ENCODE peak calls at places on chromosomes 1 and 21, in nine cellular contexts. One of them, this sample, is unnamed.

GRCh38 chr1:167171286-167171929 is 49.3 kb upstream of the POU2F1 start:
- DNase-seq in CD8-positive, alpha-beta memory T cell: no peak
- DNase-seq in sigmoid colon: no peak
- DNase-seq in mammary epithelial cell: peak; percentile 76
- DNase-seq in IMR-90: no peak
- DNase-seq in lung: no peak
- DNase-seq in right lobe of liver: no peak
- DNase-seq in adrenal gland: peak; percentile 26
- DNase-seq in AG10803: peak; percentile 25
- DNase-seq in this sample: no peak

GRCh38 chr1:244102471-244102870 is 51.4 kb downstream of the ZBTB18 start:
- DNase-seq in CD8-positive, alpha-beta memory T cell: no peak
- DNase-seq in sigmoid colon: no peak
- DNase-seq in mammary epithelial cell: no peak
- DNase-seq in IMR-90: no peak
- DNase-seq in lung: no peak
- DNase-seq in right lobe of liver: no peak
- DNase-seq in adrenal gland: no peak
- DNase-seq in AG10803: no peak
- DNase-seq in this sample: no peak

GRCh38 chr1:177170756-177171535 is at the start of gene BRINP2:
- DNase-seq in CD8-positive, alpha-beta memory T cell: no peak
- DNase-seq in sigmoid colon: no peak
- DNase-seq in mammary epithelial cell: peak; percentile 67
- DNase-seq in IMR-90: peak; percentile 29
- DNase-seq in lung: peak; percentile 53
- DNase-seq in right lobe of liver: peak; percentile 55
- DNase-seq in adrenal gland: peak; percentile 82
- DNase-seq in AG10803: peak; percentile 27
- DNase-seq in this sample: peak; percentile 24

GRCh38 chr1:43069481-43070050 is 102.5 kb downstream of the EBNA1BP2 start:
- DNase-seq in CD8-positive, alpha-beta memory T cell: no peak
- DNase-seq in sigmoid colon: no peak
- DNase-seq in mammary epithelial cell: no peak
- DNase-seq in IMR-90: no peak
- DNase-seq in lung: no peak
- DNase-seq in right lobe of liver: no peak
- DNase-seq in adrenal gland: no peak
- DNase-seq in AG10803: no peak
- DNase-seq in this sample: no peak

GRCh38 chr1:220806408-220806807 is 19.7 kb downstream of the MTARC1 start:
- DNase-seq in CD8-positive, alpha-beta memory T cell: no peak
- DNase-seq in sigmoid colon: no peak
- DNase-seq in mammary epithelial cell: no peak
- DNase-seq in IMR-90: no peak
- DNase-seq in lung: no peak
- DNase-seq in right lobe of liver: no peak
- DNase-seq in adrenal gland: no peak
- DNase-seq in AG10803: no peak
- DNase-seq in this sample: no peak

GRCh38 chr1:226097866-226098625 is 35.5 kb downstream of the H3-3A start:
- DNase-seq in CD8-positive, alpha-beta memory T cell: peak; percentile 15
- DNase-seq in sigmoid colon: no peak
- DNase-seq in mammary epithelial cell: peak; percentile 89
- DNase-seq in IMR-90: peak; percentile 65
- DNase-seq in lung: no peak
- DNase-seq in right lobe of liver: no peak
- DNase-seq in adrenal gland: no peak
- DNase-seq in AG10803: peak; percentile 86
- DNase-seq in this sample: no peak

GRCh38 chr1:22184892-22185612 is 42.2 kb upstream of the WNT4 start:
- DNase-seq in CD8-positive, alpha-beta memory T cell: peak; percentile 38
- DNase-seq in sigmoid colon: no peak
- DNase-seq in mammary epithelial cell: peak; percentile 48
- DNase-seq in IMR-90: no peak
- DNase-seq in lung: peak; percentile 52
- DNase-seq in right lobe of liver: no peak
- DNase-seq in adrenal gland: no peak
- DNase-seq in AG10803: peak; percentile 25
- DNase-seq in this sample: no peak

GRCh38 chr1:214540324-214540723 is 11.1 kb downstream of the PTPN14 start:
- DNase-seq in CD8-positive, alpha-beta memory T cell: no peak
- DNase-seq in sigmoid colon: no peak
- DNase-seq in mammary epithelial cell: no peak
- DNase-seq in IMR-90: no peak
- DNase-seq in lung: no peak
- DNase-seq in right lobe of liver: no peak
- DNase-seq in adrenal gland: no peak
- DNase-seq in AG10803: no peak
- DNase-seq in this sample: no peak

GRCh38 chr1:6448749-6449631 is 17.0 kb downstream of the TNFRSF25 start:
- DNase-seq in CD8-positive, alpha-beta memory T cell: no peak
- DNase-seq in sigmoid colon: no peak
- DNase-seq in mammary epithelial cell: no peak
- DNase-seq in IMR-90: no peak
- DNase-seq in lung: no peak
- DNase-seq in right lobe of liver: peak; percentile 90
- DNase-seq in adrenal gland: peak; percentile 46
- DNase-seq in AG10803: no peak
- DNase-seq in this sample: no peak
- H3K4me3 ChIP-seq in CD8-positive, alpha-beta memory T cell: no peak overlapping the region
- H3K4me3 ChIP-seq in sigmoid colon: peak overlapping the region; percentile 17
- H3K4me3 ChIP-seq in mammary epithelial cell: no peak overlapping the region
- H3K4me3 ChIP-seq in IMR-90: peak overlapping the region; percentile 12
- H3K4me3 ChIP-seq in lung: no peak overlapping the region
- H3K4me3 ChIP-seq in right lobe of liver: peak overlapping the region; percentile 26
- H3K4me3 ChIP-seq in adrenal gland: no peak overlapping the region
- H3K4me3 ChIP-seq in AG10803: no peak overlapping the region
- H3K4me3 ChIP-seq in this sample: peak overlapping the region; percentile 35

GRCh38 chr1:205800973-205801703 is 11.9 kb downstream of the SLC41A1 start:
- DNase-seq in CD8-positive, alpha-beta memory T cell: no peak
- DNase-seq in sigmoid colon: no peak
- DNase-seq in mammary epithelial cell: no peak
- DNase-seq in IMR-90: no peak
- DNase-seq in lung: no peak
- DNase-seq in right lobe of liver: no peak
- DNase-seq in adrenal gland: no peak
- DNase-seq in AG10803: no peak
- DNase-seq in this sample: no peak

GRCh38 chr1:205797122-205797521 is 15.9 kb downstream of the SLC41A1 start:
- DNase-seq in CD8-positive, alpha-beta memory T cell: no peak
- DNase-seq in sigmoid colon: no peak
- DNase-seq in mammary epithelial cell: no peak
- DNase-seq in IMR-90: no peak
- DNase-seq in lung: no peak
- DNase-seq in right lobe of liver: no peak
- DNase-seq in adrenal gland: no peak
- DNase-seq in AG10803: no peak
- DNase-seq in this sample: no peak

GRCh38 chr1:205798577-205798976 is 14.4 kb downstream of the SLC41A1 start:
- DNase-seq in CD8-positive, alpha-beta memory T cell: no peak
- DNase-seq in sigmoid colon: no peak
- DNase-seq in mammary epithelial cell: peak; percentile 54
- DNase-seq in IMR-90: no peak
- DNase-seq in lung: no peak
- DNase-seq in right lobe of liver: no peak
- DNase-seq in adrenal gland: no peak
- DNase-seq in AG10803: no peak
- DNase-seq in this sample: no peak

GRCh38 chr1:205802060-205802459 is 10.9 kb downstream of the SLC41A1 start:
- DNase-seq in CD8-positive, alpha-beta memory T cell: no peak
- DNase-seq in sigmoid colon: no peak
- DNase-seq in mammary epithelial cell: no peak
- DNase-seq in IMR-90: no peak
- DNase-seq in lung: no peak
- DNase-seq in right lobe of liver: no peak
- DNase-seq in adrenal gland: no peak
- DNase-seq in AG10803: no peak
- DNase-seq in this sample: no peak

DNA sequence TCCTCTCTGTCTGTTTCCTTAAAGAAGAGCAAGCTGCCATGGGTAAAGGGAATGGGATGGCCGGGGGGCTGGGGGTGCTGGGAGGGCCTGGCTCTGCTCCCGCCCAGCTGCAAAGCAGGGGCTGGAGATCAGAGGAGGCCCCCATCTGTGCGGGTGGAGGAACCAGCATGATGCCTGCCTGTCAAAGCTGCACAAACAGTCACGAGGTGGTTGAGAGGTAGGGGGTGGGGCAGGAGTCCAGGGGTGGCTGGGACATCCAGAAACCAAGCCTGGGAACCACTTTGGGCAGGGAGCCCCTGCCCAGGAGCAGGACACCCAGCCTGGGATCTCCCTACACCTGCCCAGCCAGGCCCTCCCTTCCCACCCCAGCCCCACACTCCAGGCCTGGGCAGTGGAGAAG is 12.5 kb downstream of the SLC41A1 start:
- DNase-seq in CD8-positive, alpha-beta memory T cell: no peak
- DNase-seq in sigmoid colon: no peak
- DNase-seq in mammary epithelial cell: no peak
- DNase-seq in IMR-90: no peak
- DNase-seq in lung: no peak
- DNase-seq in right lobe of liver: no peak
- DNase-seq in adrenal gland: no peak
- DNase-seq in AG10803: no peak
- DNase-seq in this sample: no peak
- H3K4me3 ChIP-seq in CD8-positive, alpha-beta memory T cell: no peak overlapping the region
- H3K4me3 ChIP-seq in sigmoid colon: no peak overlapping the region
- H3K4me3 ChIP-seq in mammary epithelial cell: no peak overlapping the region
- H3K4me3 ChIP-seq in IMR-90: no peak overlapping the region
- H3K4me3 ChIP-seq in lung: no peak overlapping the region
- H3K4me3 ChIP-seq in right lobe of liver: no peak overlapping the region
- H3K4me3 ChIP-seq in adrenal gland: no peak overlapping the region
- H3K4me3 ChIP-seq in AG10803: no peak overlapping the region
- H3K4me3 ChIP-seq in this sample: no peak overlapping the region

GRCh38 chr21:27693376-27693775 is 726.5 kb upstream of the ADAMTS5 start:
- DNase-seq in CD8-positive, alpha-beta memory T cell: no peak
- DNase-seq in sigmoid colon: no peak
- DNase-seq in mammary epithelial cell: peak; percentile 98
- DNase-seq in IMR-90: peak; percentile 73
- DNase-seq in lung: no peak
- DNase-seq in right lobe of liver: no peak
- DNase-seq in adrenal gland: no peak
- DNase-seq in AG10803: peak; percentile 90
- DNase-seq in this sample: no peak

GRCh38 chr21:27694667-27695066 is 727.8 kb upstream of the ADAMTS5 start:
- DNase-seq in CD8-positive, alpha-beta memory T cell: no peak
- DNase-seq in sigmoid colon: no peak
- DNase-seq in mammary epithelial cell: peak; percentile 79
- DNase-seq in IMR-90: no peak
- DNase-seq in lung: no peak
- DNase-seq in right lobe of liver: no peak
- DNase-seq in adrenal gland: no peak
- DNase-seq in AG10803: no peak
- DNase-seq in this sample: no peak

GRCh38 chr21:27700974-27701614 is 734.2 kb upstream of the ADAMTS5 start:
- DNase-seq in CD8-positive, alpha-beta memory T cell: no peak
- DNase-seq in sigmoid colon: peak; percentile 91
- DNase-seq in mammary epithelial cell: peak; percentile 77
- DNase-seq in IMR-90: peak; percentile 88
- DNase-seq in lung: peak; percentile 71
- DNase-seq in right lobe of liver: peak; percentile 74
- DNase-seq in adrenal gland: peak; percentile 80
- DNase-seq in AG10803: peak; percentile 88
- DNase-seq in this sample: peak; percentile 87

GRCh38 chr21:27695246-27695645 is 728.4 kb upstream of the ADAMTS5 start:
- DNase-seq in CD8-positive, alpha-beta memory T cell: no peak
- DNase-seq in sigmoid colon: no peak
- DNase-seq in mammary epithelial cell: no peak
- DNase-seq in IMR-90: no peak
- DNase-seq in lung: no peak
- DNase-seq in right lobe of liver: no peak
- DNase-seq in adrenal gland: no peak
- DNase-seq in AG10803: no peak
- DNase-seq in this sample: no peak
- H3K4me3 ChIP-seq in CD8-positive, alpha-beta memory T cell: no peak overlapping the region
- H3K4me3 ChIP-seq in sigmoid colon: no peak overlapping the region
- H3K4me3 ChIP-seq in mammary epithelial cell: no peak overlapping the region
- H3K4me3 ChIP-seq in IMR-90: no peak overlapping the region
- H3K4me3 ChIP-seq in lung: no peak overlapping the region
- H3K4me3 ChIP-seq in right lobe of liver: no peak overlapping the region
- H3K4me3 ChIP-seq in adrenal gland: no peak overlapping the region
- H3K4me3 ChIP-seq in AG10803: no peak overlapping the region
- H3K4me3 ChIP-seq in this sample: no peak overlapping the region

GRCh38 chr21:29194847-29195246 is 64.4 kb downstream of the MAP3K7CL start:
- DNase-seq in CD8-positive, alpha-beta memory T cell: no peak
- DNase-seq in sigmoid colon: no peak
- DNase-seq in mammary epithelial cell: no peak
- DNase-seq in IMR-90: peak; percentile 39
- DNase-seq in lung: no peak
- DNase-seq in right lobe of liver: no peak
- DNase-seq in adrenal gland: no peak
- DNase-seq in AG10803: no peak
- DNase-seq in this sample: no peak

GRCh38 chr21:29193907-29194306 is 63.5 kb downstream of the MAP3K7CL start:
- DNase-seq in CD8-positive, alpha-beta memory T cell: no peak
- DNase-seq in sigmoid colon: no peak
- DNase-seq in mammary epithelial cell: no peak
- DNase-seq in IMR-90: no peak
- DNase-seq in lung: no peak
- DNase-seq in right lobe of liver: no peak
- DNase-seq in adrenal gland: no peak
- DNase-seq in AG10803: no peak
- DNase-seq in this sample: no peak

GRCh38 chr21:29194342-29194741 is 63.9 kb downstream of the MAP3K7CL start:
- DNase-seq in CD8-positive, alpha-beta memory T cell: no peak
- DNase-seq in sigmoid colon: no peak
- DNase-seq in mammary epithelial cell: no peak
- DNase-seq in IMR-90: no peak
- DNase-seq in lung: no peak
- DNase-seq in right lobe of liver: no peak
- DNase-seq in adrenal gland: no peak
- DNase-seq in AG10803: peak; percentile 33
- DNase-seq in this sample: no peak

GRCh38 chr21:29196664-29197052 is 66.2 kb downstream of the MAP3K7CL start:
- DNase-seq in CD8-positive, alpha-beta memory T cell: no peak
- DNase-seq in sigmoid colon: no peak
- DNase-seq in mammary epithelial cell: no peak
- DNase-seq in IMR-90: peak; percentile 28
- DNase-seq in lung: no peak
- DNase-seq in right lobe of liver: no peak
- DNase-seq in adrenal gland: no peak
- DNase-seq in AG10803: no peak
- DNase-seq in this sample: no peak

DNA sequence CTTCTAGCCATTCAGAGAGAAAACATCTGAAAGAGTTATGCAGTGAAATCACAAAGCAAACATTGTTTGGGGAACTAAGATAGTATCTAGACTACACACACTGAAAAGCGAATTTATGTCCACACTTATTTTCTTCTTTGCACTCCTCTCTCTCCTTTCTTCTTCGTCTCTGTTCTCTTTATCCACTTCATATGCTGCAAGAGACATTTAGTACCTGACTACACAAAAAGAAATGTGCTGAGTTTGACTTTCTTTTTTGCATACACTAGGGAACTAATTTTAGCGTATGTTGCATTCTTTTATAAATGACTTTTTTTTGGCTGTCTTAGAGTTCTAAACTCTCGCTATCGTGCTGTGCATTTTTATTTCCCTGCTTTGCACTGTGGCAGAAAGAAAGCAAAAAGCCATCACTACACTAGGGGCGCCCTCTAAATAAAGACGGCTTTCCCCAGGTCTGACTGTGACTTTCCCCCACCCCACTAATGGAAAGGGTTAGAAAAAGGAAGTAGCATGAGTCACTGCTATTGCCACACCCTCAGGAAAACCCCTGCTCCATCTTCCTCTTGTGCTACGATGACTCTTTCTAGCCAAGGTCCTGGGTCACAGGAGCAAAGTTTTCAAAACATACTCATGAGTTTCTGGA is 65.7 kb downstream of the MAP3K7CL start:
- DNase-seq in CD8-positive, alpha-beta memory T cell: peak; percentile 70
- DNase-seq in sigmoid colon: peak; percentile 66
- DNase-seq in mammary epithelial cell: peak; percentile 91
- DNase-seq in IMR-90: peak; percentile 97
- DNase-seq in lung: peak; percentile 73
- DNase-seq in right lobe of liver: no peak
- DNase-seq in adrenal gland: peak; percentile 84
- DNase-seq in AG10803: peak; percentile 79
- DNase-seq in this sample: peak; percentile 68
- H3K4me3 ChIP-seq in CD8-positive, alpha-beta memory T cell: peak overlapping the region; percentile 43
- H3K4me3 ChIP-seq in sigmoid colon: peak overlapping the region; percentile 6
- H3K4me3 ChIP-seq in mammary epithelial cell: no peak overlapping the region
- H3K4me3 ChIP-seq in IMR-90: peak overlapping the region; percentile 22
- H3K4me3 ChIP-seq in lung: no peak overlapping the region
- H3K4me3 ChIP-seq in right lobe of liver: no peak overlapping the region
- H3K4me3 ChIP-seq in adrenal gland: no peak overlapping the region
- H3K4me3 ChIP-seq in AG10803: peak overlapping the region; percentile 24
- H3K4me3 ChIP-seq in this sample: no peak overlapping the region

This sample was measured in colonic mucosa.